ENCODE peak calls at places on chromosomes 5 and 9, in ten cellular contexts. Y is CD4-positive, alpha-beta memory T cell; M is ovary; D is astrocyte of the cerebellum; Z is A673; J is lung; V is uterus; R is aorta; F is fibroblast of pulmonary artery; E is brain microvascular endothelial cell. L is an unnamed sample.

GRCh38 chr9:87909310-87910041 is 8.3 kb upstream of the SPATA31C1 start:
- DNase-seq in Y (no peak), M (no peak), D (no peak), Z (no peak), J (peak), V (no peak), R (no peak), F (no peak), E (no peak), L (no peak)

GRCh38 chr9:133114451-133114885 is 6.6 kb downstream of the RALGDS start:
- DNase-seq in Y (no peak), M (peak), D (no peak), Z (peak), J (no peak), V (peak), R (peak), F (no peak), E (no peak), L (peak)

GRCh38 chr9:109258619-109259321 is 62.1 kb downstream of the EPB41L4B start:
- DNase-seq in Y (no peak), M (peak), D (no peak), Z (no peak), J (no peak), V (no peak), R (no peak), F (no peak), E (no peak), L (no peak)

GRCh38 chr9:89593776-89594427 is 10.9 kb upstream of the GADD45G start:
- DNase-seq in Y (peak), M (no peak), D (no peak), Z (peak), J (peak), V (no peak), R (peak), F (peak), E (peak), L (no peak)

GRCh38 chr9:111186021-111186420 is 144.0 kb downstream of the OR2K2 start:
- DNase-seq in Y (no peak), M (no peak), D (no peak), Z (no peak), J (no peak), V (no peak), R (no peak), F (no peak), E (no peak), L (no peak)

GRCh38 chr9:70113403-70114022 is 69.9 kb downstream of the MAMDC2 start:
- DNase-seq in Y (no peak), M (peak), D (peak), Z (peak), J (peak), V (peak), R (peak), F (peak), E (peak), L (peak)

GRCh38 chr5:95861858-95862561 is 39.5 kb upstream of the GLRX start:
- DNase-seq in Y (no peak), M (no peak), D (peak), Z (no peak), J (no peak), V (no peak), R (no peak), F (peak), E (peak), L (peak)

GRCh38 chr5:136420168-136420916 is 55.0 kb upstream of the TRPC7 start:
- DNase-seq in Y (no peak), M (no peak), D (no peak), Z (peak), J (no peak), V (no peak), R (no peak), F (no peak), E (no peak), L (no peak)

GRCh38 chr9:114156658-114157421 is 1.5 kb downstream of the COL27A1 start:
- DNase-seq in Y (peak), M (peak), D (peak), Z (peak), J (peak), V (peak), R (peak), F (peak), E (peak), L (peak)

GRCh38 chr9:86804011-86804410 is 143.3 kb downstream of the GAS1 start:
- DNase-seq in Y (no peak), M (no peak), D (no peak), Z (no peak), J (no peak), V (no peak), R (no peak), F (no peak), E (no peak), L (no peak)

GRCh38 chr5:149177911-149178565 is 36.7 kb downstream of the ABLIM3 start:
- DNase-seq in Y (no peak), M (no peak), D (no peak), Z (no peak), J (no peak), V (no peak), R (no peak), F (peak), E (no peak), L (no peak)

GRCh38 chr5:143554194-143554717 is 150.8 kb upstream of the NR3C1 start:
- DNase-seq in Y (no peak), M (no peak), D (peak), Z (no peak), J (no peak), V (no peak), R (no peak), F (peak), E (peak), L (peak)

GRCh38 chr5:55421074-55421529 is 113.3 kb downstream of the MTREX start:
- DNase-seq in Y (no peak), M (no peak), D (no peak), Z (no peak), J (no peak), V (no peak), R (no peak), F (no peak), E (no peak), L (peak)

GRCh38 chr9:95373069-95373681 is 55.7 kb upstream of the FANCC start:
- DNase-seq in Y (no peak), M (no peak), D (no peak), Z (peak), J (no peak), V (no peak), R (no peak), F (no peak), E (no peak), L (no peak)

GRCh38 chr5:65041296-65042158 is 272.8 kb downstream of the CWC27 start:
- DNase-seq in Y (no peak), M (no peak), D (no peak), Z (no peak), J (no peak), V (no peak), R (no peak), F (peak), E (no peak), L (peak)

GRCh38 chr9:101601904-101602765 is 7.4 kb upstream of the PPP3R2 start:
- DNase-seq in Y (peak), M (no peak), D (peak), Z (peak), J (no peak), V (no peak), R (no peak), F (peak), E (peak), L (peak)

GRCh38 chr5:154940375-154940771 is 500 bp upstream of the MRPL22 start:
- DNase-seq in Y (no peak), M (peak), D (no peak), Z (no peak), J (no peak), V (no peak), R (no peak), F (no peak), E (no peak), L (no peak)

GRCh38 chr5:154937718-154938466 is at the start of gene GEMIN5:
- DNase-seq in Y (peak), M (peak), D (peak), Z (peak), J (peak), V (peak), R (peak), F (peak), E (peak), L (peak)

GRCh38 chr5:154933537-154933936 is 4.5 kb downstream of the GEMIN5 start:
- DNase-seq in Y (no peak), M (no peak), D (no peak), Z (no peak), J (no peak), V (no peak), R (no peak), F (no peak), E (no peak), L (no peak)

GRCh38 chr5:154937186-154937717 is 759 bp downstream of the GEMIN5 start:
- DNase-seq in Y (no peak), M (no peak), D (no peak), Z (no peak), J (no peak), V (no peak), R (no peak), F (peak), E (no peak), L (peak)

GRCh38 chr5:154934881-154935280 is 3.1 kb downstream of the GEMIN5 start:
- DNase-seq in Y (no peak), M (no peak), D (no peak), Z (no peak), J (no peak), V (no peak), R (no peak), F (no peak), E (no peak), L (no peak)
- H3K4me3 ChIP-seq in Y (no peak), M (no peak), D (no peak), Z (no peak), J (no peak), V (no peak), R (no peak), F (no peak), E (no peak), L (no peak)

DNA sequence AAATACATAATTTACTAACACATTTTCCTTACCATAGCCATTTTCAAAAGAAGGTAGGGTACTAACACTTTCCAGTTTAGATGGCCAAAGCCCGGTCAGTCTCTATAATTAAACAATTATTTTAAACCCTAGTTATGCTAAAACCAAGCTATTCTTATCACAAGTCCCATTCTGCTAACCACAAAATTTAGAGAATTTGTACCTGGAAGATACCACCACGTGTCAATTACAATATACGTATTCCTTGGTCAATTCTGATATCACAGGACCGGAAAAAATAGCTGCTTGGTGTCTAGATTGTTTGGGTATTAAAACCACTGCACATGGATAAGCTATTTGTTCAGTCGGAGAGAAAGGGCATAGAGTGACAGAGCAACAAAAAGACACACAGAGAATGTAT is 18.9 kb upstream of the SKP1 start:
- DNase-seq in Y (no peak), M (no peak), D (no peak), Z (no peak), J (no peak), V (no peak), R (no peak), F (no peak), E (no peak), L (no peak)
- H3K4me3 ChIP-seq in Y (no peak), M (no peak), D (no peak), Z (no peak), J (no peak), V (no peak), R (no peak), F (no peak), E (no peak), L (no peak)

GRCh38 chr5:2748841-2749513 is 2.5 kb downstream of the IRX2 start:
- DNase-seq in Y (no peak), M (no peak), D (no peak), Z (no peak), J (no peak), V (no peak), R (no peak), F (no peak), E (no peak), L (no peak)
- H3K4me3 ChIP-seq in Y (no peak), M (no peak), D (peak), Z (no peak), J (peak), V (no peak), R (no peak), F (peak), E (no peak), L (no peak)

GRCh38 chr9:135991771-135992170 is 30.6 kb upstream of the UBAC1 start:
- DNase-seq in Y (no peak), M (no peak), D (no peak), Z (no peak), J (no peak), V (no peak), R (no peak), F (no peak), E (no peak), L (no peak)
- H3K4me3 ChIP-seq in Y (no peak), M (no peak), D (no peak), Z (no peak), J (no peak), V (no peak), R (no peak), F (no peak), E (no peak), L (no peak)

DNA sequence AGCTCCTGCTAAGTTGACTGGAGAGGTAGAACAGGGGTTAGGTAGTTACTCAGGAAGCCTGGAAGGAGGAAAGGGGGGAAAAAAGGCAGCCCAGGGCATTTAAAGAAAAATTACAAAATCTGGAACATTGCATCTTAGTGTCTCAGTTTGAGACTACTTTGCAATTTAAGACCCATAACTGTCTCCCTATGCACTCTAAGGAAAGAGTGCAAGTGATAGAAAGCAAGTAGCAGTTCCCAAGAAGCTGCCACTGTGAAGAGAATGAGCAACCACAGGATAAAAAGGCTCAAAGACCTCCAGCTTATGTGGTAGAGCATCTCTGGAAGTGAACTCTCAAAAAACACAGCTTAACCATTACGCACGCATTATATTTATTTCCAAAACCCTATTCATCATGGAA is 141.8 kb downstream of the SLCO4C1 start:
- DNase-seq in Y (no peak), M (no peak), D (no peak), Z (no peak), J (no peak), V (no peak), R (no peak), F (no peak), E (no peak), L (no peak)
- H3K4me3 ChIP-seq in Y (no peak), M (no peak), D (no peak), Z (no peak), J (no peak), V (no peak), R (no peak), F (no peak), E (no peak), L (peak)

GRCh38 chr5:61450170-61450815 is 118.2 kb downstream of the ZSWIM6 start:
- DNase-seq in Y (no peak), M (no peak), D (peak), Z (peak), J (no peak), V (no peak), R (peak), F (peak), E (peak), L (peak)

GRCh38 chr5:61447780-61448495 is 115.9 kb downstream of the ZSWIM6 start:
- DNase-seq in Y (no peak), M (no peak), D (no peak), Z (no peak), J (no peak), V (no peak), R (no peak), F (no peak), E (no peak), L (no peak)

GRCh38 chr5:61455179-61456006 is 123.3 kb downstream of the ZSWIM6 start:
- DNase-seq in Y (no peak), M (no peak), D (no peak), Z (no peak), J (no peak), V (no peak), R (no peak), F (no peak), E (no peak), L (no peak)

GRCh38 chr5:61450880-61451279 is 118.8 kb downstream of the ZSWIM6 start:
- DNase-seq in Y (no peak), M (no peak), D (peak), Z (peak), J (no peak), V (no peak), R (peak), F (peak), E (peak), L (peak)

DNA sequence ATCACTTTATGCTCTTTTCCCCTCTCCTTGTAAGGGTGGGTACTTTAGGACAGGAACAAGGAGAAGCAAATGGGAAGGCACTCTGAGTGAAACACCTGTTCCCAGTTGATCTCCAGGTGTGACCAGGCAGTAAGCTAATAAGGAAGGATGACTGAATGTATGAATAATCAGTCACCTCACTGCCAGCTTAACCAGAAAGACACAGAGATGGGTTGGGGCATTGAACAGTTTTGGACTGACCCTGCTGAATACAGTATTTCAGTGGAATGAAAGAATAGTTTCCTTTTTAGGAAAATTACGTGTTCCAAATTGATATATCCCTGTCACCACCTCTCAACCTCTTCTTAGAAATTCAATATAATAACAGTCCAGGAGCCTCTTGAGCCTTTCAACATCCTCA is 117.7 kb downstream of the ZSWIM6 start:
- DNase-seq in Y (no peak), M (no peak), D (no peak), Z (no peak), J (no peak), V (no peak), R (no peak), F (no peak), E (no peak), L (no peak)
- H3K4me3 ChIP-seq in Y (no peak), M (no peak), D (no peak), Z (no peak), J (no peak), V (no peak), R (no peak), F (no peak), E (no peak), L (no peak)

GRCh38 chr9:72526901-72527800 is 5.7 kb downstream of the TMC1 start:
- DNase-seq in Y (peak), M (peak), D (peak), Z (no peak), J (peak), V (peak), R (peak), F (peak), E (peak), L (peak)
- H3K4me3 ChIP-seq in Y (peak), M (peak), D (peak), Z (no peak), J (no peak), V (peak), R (no peak), F (peak), E (peak), L (peak)

GRCh38 chr5:141511771-141512325 is 23.0 kb downstream of the PCDHGC5 start:
- DNase-seq in Y (no peak), M (no peak), D (no peak), Z (no peak), J (no peak), V (no peak), R (no peak), F (no peak), E (no peak), L (no peak)

GRCh38 chr5:141510160-141510559 is 21.3 kb downstream of the PCDHGC5 start:
- DNase-seq in Y (no peak), M (no peak), D (no peak), Z (no peak), J (no peak), V (no peak), R (no peak), F (no peak), E (no peak), L (no peak)

GRCh38 chr5:141512390-141513020 is 23.6 kb downstream of the PCDHGC5 start:
- DNase-seq in Y (peak), M (peak), D (no peak), Z (peak), J (peak), V (peak), R (peak), F (peak), E (peak), L (peak)

GRCh38 chr5:141513021-141513626 is 24.2 kb downstream of the PCDHGC5 start:
- DNase-seq in Y (peak), M (peak), D (no peak), Z (peak), J (no peak), V (no peak), R (peak), F (peak), E (peak), L (peak)

DNA sequence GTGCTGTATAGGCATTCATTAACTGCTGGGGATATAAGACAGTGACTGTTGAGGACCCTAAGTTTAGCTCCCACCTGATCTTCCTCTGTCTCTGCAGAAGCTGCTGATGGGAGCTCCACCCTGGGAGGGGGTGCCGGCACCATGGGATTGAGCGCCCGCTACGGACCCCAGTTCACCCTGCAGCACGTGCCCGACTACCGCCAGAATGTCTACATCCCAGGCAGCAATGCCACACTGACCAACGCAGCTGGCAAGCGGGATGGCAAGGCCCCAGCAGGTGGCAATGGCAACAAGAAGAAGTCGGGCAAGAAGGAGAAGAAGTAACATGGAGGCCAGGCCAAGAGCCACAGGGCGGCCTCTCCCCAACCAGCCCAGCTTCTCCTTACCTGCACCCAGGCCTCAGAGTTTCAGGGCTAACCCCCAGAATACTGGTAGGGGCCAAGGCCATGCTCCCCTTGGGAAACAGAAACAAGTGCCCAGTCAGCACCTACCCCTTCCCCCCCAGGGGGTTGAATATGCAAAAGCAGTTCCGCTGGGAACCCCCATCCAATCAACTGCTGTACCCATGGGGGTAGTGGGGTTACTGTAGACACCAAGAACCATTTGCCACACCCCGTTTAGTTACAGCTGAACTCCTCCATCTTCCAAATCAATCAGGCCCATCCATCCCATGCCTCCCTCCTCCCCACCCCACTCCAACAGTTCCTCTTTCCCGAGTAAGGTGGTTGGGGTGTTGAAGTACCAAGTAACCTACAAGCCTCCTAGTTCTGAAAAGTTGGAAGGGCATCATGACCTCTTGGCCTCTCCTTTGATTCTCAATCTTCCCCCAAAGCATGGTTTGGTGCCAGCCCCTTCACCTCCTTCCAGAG is 22.2 kb downstream of the PCDHGC5 start:
- DNase-seq in Y (no peak), M (no peak), D (no peak), Z (no peak), J (no peak), V (no peak), R (no peak), F (no peak), E (no peak), L (no peak)
- H3K4me3 ChIP-seq in Y (no peak), M (no peak), D (no peak), Z (no peak), J (no peak), V (no peak), R (no peak), F (no peak), E (no peak), L (no peak)